ENCODE peak calls at places on chromosomes 1 and 21, in four cellular contexts. X is upper lobe of right lung, A is lower leg skin, C is kidney. B is an unnamed sample.
A peak's percentile ranks its signal among the peaks of the same experiment; 100 is the strongest.

GRCh38 chr1:60958001-60958400 is 124.4 kb upstream of the NFIA start:
- DNase-seq in X (no peak), A (no peak), C (no peak), B (no peak)

GRCh38 chr1:2788506-2789163 is 12.9 kb downstream of the TTC34 start:
- DNase-seq in X (peak; percentile 44), A (no peak), C (peak; percentile 53), B (no peak)

GRCh38 chr1:29392486-29393450 is 156.4 kb downstream of the PTPRU start:
- DNase-seq in X (no peak), A (no peak), C (no peak), B (peak; percentile 36)

GRCh38 chr1:151399890-151400235 is 490 bp downstream of the PSMB4 start:
- DNase-seq in X (no peak), A (no peak), C (no peak), B (no peak)

GRCh38 chr21:35249636-35250035 is 200.5 kb upstream of the RUNX1 start:
- DNase-seq in X (no peak), A (no peak), C (no peak), B (no peak)

GRCh38 chr1:47814592-47815436 is 182.4 kb downstream of the TRABD2B start:
- DNase-seq in X (no peak), A (no peak), C (no peak), B (no peak)

GRCh38 chr1:168008595-168008994 is 71.7 kb upstream of the MPC2 start:
- DNase-seq in X (no peak), A (no peak), C (no peak), B (no peak)

GRCh38 chr1:240701412-240701811 is 89.5 kb upstream of the GREM2 start:
- DNase-seq in X (no peak), A (no peak), C (no peak), B (no peak)

GRCh38 chr1:235946570-235946981 is 79.9 kb upstream of the LYST start:
- DNase-seq in X (no peak), A (no peak), C (no peak), B (no peak)

GRCh38 chr1:23475134-23475628 is 8.8 kb downstream of the ASAP3 start:
- DNase-seq in X (no peak), A (no peak), C (no peak), B (no peak)

GRCh38 chr1:230422221-230422981 is 3.7 kb downstream of the PGBD5 start:
- DNase-seq in X (no peak), A (no peak), C (no peak), B (no peak)

GRCh38 chr21:35428489-35428888 is 379.4 kb upstream of the RUNX1 start:
- DNase-seq in X (peak; percentile 69), A (peak; percentile 16), C (no peak), B (peak; percentile 59)

GRCh38 chr1:228277491-228278431 is 69.9 kb downstream of the OBSCN start:
- DNase-seq in X (peak; percentile 52), A (no peak), C (peak; percentile 73), B (no peak)

GRCh38 chr1:21741206-21741605 is 41.7 kb downstream of the USP48 start:
- DNase-seq in X (no peak), A (no peak), C (no peak), B (no peak)

DNA sequence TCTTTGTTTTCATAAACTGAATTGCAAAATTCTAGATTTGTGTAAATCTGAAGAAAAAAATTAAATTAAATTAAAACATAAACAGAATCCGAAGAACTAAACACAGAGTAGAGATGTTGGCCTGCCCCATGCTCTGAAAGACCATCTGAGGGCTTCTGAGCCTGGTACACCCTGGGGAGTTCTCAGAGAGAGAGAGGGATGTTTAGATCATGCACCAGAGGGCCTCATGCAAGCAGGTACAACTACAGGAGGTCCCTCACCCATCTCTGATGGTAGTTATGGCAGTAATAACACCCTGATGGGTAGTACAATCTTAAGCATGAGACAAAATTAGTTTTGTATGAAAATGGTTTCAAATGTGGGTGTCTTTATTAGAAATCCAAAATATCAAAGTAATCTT is 127.7 kb downstream of the TGFB2 start:
- DNase-seq in X (no peak), A (no peak), C (no peak), B (no peak)
- TF ChIP-seq CTCF in X (no peak), A (no peak), C (no peak), B (no peak)

GRCh38 chr1:62508187-62508758 is 71.4 kb downstream of the USP1 start:
- DNase-seq in X (no peak), A (no peak), C (no peak), B (no peak)
- TF ChIP-seq CTCF in X (peak; percentile 62), A (no peak), C (peak; percentile 59), B (no peak)

GRCh38 chr1:25519624-25520023 is 23.8 kb upstream of the LDLRAP1 start:
- DNase-seq in X (no peak), A (no peak), C (no peak), B (no peak)

GRCh38 chr1:25516686-25517085 is 26.7 kb upstream of the LDLRAP1 start:
- DNase-seq in X (no peak), A (no peak), C (no peak), B (no peak)

GRCh38 chr1:25515033-25515432 is 28.4 kb upstream of the LDLRAP1 start:
- DNase-seq in X (peak; percentile 38), A (no peak), C (no peak), B (no peak)

GRCh38 chr1:25520446-25521061 is 22.9 kb upstream of the LDLRAP1 start:
- DNase-seq in X (peak; percentile 61), A (peak; percentile 58), C (no peak), B (peak; percentile 82)

GRCh38 chr1:25517476-25518394 is 25.7 kb upstream of the LDLRAP1 start:
- DNase-seq in X (peak; percentile 52), A (no peak), C (no peak), B (no peak)
- TF ChIP-seq CTCF in X (no peak), A (no peak), C (no peak), B (no peak)

DNA sequence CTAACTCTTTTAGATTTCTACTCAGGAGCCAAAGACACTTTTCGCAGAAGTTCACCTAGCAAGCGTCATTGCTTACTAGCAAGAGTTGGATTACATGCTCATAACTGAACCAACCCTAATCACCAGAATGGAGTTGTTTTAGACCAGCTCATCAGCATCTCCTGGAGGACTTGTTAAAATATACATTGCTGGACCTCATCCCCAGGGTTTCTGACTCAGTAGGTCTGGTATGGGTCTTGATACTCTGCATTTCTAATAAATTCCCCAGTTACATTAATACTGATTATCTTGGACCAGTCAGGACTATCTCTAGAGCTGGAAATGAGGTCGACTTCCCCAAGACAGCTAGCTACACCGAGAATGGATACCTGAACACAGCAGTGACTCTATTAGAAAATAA is 9.7 kb upstream of the PRDX6 start:
- DNase-seq in X (no peak), A (no peak), C (no peak), B (no peak)
- TF ChIP-seq CTCF in X (no peak), A (no peak), C (no peak), B (no peak)